ENCODE peak calls at places on chromosome 12, in ten cellular contexts. C is OCI-LY7; W is mesothelial cell of epicardium; J is GM12891; E is esophagus squamous epithelium; P is iPS-NIHi11; B is dorsolateral prefrontal cortex; G is foreskin fibroblast; Q is stimulated activated CD4-positive, alpha-beta T cell treated with anti-CD3 and anti-CD28 coated beads, Interleukin-1b, Interleukin-23, amount 100 ng/mL, for 48 hours; O is epithelial cell of esophagus. R is an unnamed sample.

GRCh38 chr12:34033628-34034296 is 11.5 kb downstream of the ALG10 start:
- DNase-seq in J (no peak), O (peak; percentile 43), G (peak; percentile 55), B (no peak), E (no peak), Q (no peak), C (peak; percentile 51), P (no peak), W (no peak), R (no peak)

GRCh38 chr12:86134571-86134970 is 121.6 kb downstream of the MGAT4C start:
- DNase-seq in W (no peak), B (no peak), O (peak; percentile 62), C (no peak), P (no peak), G (peak; percentile 7), J (no peak), E (no peak), Q (no peak), R (no peak)

GRCh38 chr12:45732250-45732649 is 2.7 kb downstream of the ARID2 start:
- DNase-seq in B (no peak), G (peak; percentile 11), O (peak; percentile 48), P (no peak), W (no peak), J (no peak), C (peak; percentile 66), Q (no peak), E (no peak), R (no peak)

GRCh38 chr12:49796606-49797451 is 31.4 kb downstream of the NCKAP5L start:
- DNase-seq in E (no peak), C (no peak), W (no peak), P (no peak), J (no peak), B (no peak), O (no peak), Q (no peak), G (no peak), R (no peak)

GRCh38 chr12:56867216-56867615 is 67.0 kb downstream of the SDR9C7 start:
- DNase-seq in E (no peak), W (no peak), C (peak; percentile 14), Q (no peak), P (no peak), G (no peak), B (no peak), J (no peak), O (no peak), R (no peak)

GRCh38 chr12:19322376-19322775 is 116.9 kb upstream of the AEBP2 start:
- DNase-seq in W (no peak), O (no peak), P (no peak), C (no peak), B (no peak), J (no peak), Q (no peak), G (no peak), E (no peak), R (no peak)

GRCh38 chr12:10310926-10311705 is 3.4 kb downstream of the KLRD1 start:
- DNase-seq in C (no peak), P (no peak), Q (no peak), B (no peak), J (no peak), G (peak; percentile 8), W (no peak), E (no peak), O (peak; percentile 58), R (no peak)

GRCh38 chr12:51788876-51789275 is 59.6 kb downstream of the FIGNL2 start:
- DNase-seq in B (no peak), C (no peak), E (no peak), G (peak; percentile 82), W (no peak), J (no peak), P (no peak), Q (no peak), O (peak; percentile 63), R (no peak)

GRCh38 chr12:6116481-6117021 is 7.9 kb downstream of the VWF start:
- DNase-seq in B (no peak), W (no peak), E (no peak), O (peak; percentile 41), G (no peak), P (no peak), Q (no peak), C (no peak), J (no peak), R (no peak)

GRCh38 chr12:76685246-76685678 is 78.7 kb upstream of the ZDHHC17 start:
- DNase-seq in B (peak; percentile 47), J (no peak), P (peak; percentile 55), O (no peak), W (no peak), G (peak; percentile 37), E (no peak), Q (no peak), C (no peak), R (no peak)

GRCh38 chr12:57127101-57127709 is 1.1 kb upstream of the LRP1 start:
- DNase-seq in C (peak; percentile 61), B (peak; percentile 54), E (no peak), P (peak; percentile 65), Q (peak; percentile 36), O (peak; percentile 57), G (peak; percentile 74), W (no peak), J (no peak), R (peak; percentile 77)

GRCh38 chr12:45726594-45727300 is 2.8 kb upstream of the ARID2 start:
- DNase-seq in G (peak; percentile 72), C (peak; percentile 36), E (no peak), W (peak; percentile 42), J (no peak), O (peak; percentile 48), Q (peak; percentile 16), P (peak; percentile 27), B (peak; percentile 67), R (peak; percentile 38)

GRCh38 chr12:66131067-66131688 is 628 bp upstream of the LLPH start:
- DNase-seq in B (no peak), E (no peak), C (no peak), Q (no peak), J (no peak), G (no peak), P (no peak), W (no peak), O (no peak), R (no peak)

GRCh38 chr12:6285532-6286306 is 24.8 kb upstream of the PLEKHG6 start:
- DNase-seq in B (no peak), G (peak; percentile 76), W (no peak), Q (no peak), P (no peak), E (no peak), J (no peak), C (no peak), O (peak; percentile 77), R (no peak)

GRCh38 chr12:6186114-6186827 is 13.9 kb upstream of the CD9 start:
- DNase-seq in C (no peak), J (no peak), O (no peak), B (no peak), E (no peak), W (no peak), G (no peak), P (no peak), Q (no peak), R (no peak)

GRCh38 chr12:94504386-94504785 is 44.7 kb upstream of the CEP83 start:
- DNase-seq in B (no peak), J (no peak), O (no peak), P (no peak), E (no peak), W (no peak), G (no peak), C (no peak), Q (no peak), R (no peak)

GRCh38 chr12:14567311-14568195 is at the start of gene PLBD1:
- DNase-seq in W (peak; percentile 31), C (peak; percentile 46), J (peak; percentile 51), P (peak; percentile 81), G (peak; percentile 59), Q (peak; percentile 17), B (no peak), E (no peak), O (peak; percentile 50), R (no peak)

GRCh38 chr12:81229718-81230117 is 151.8 kb downstream of the ACSS3 start:
- DNase-seq in C (no peak), J (no peak), Q (no peak), W (no peak), B (no peak), E (no peak), G (no peak), P (no peak), O (no peak), R (no peak)

GRCh38 chr12:10191865-10192264 is 13.0 kb downstream of the TMEM52B start:
- DNase-seq in W (no peak), G (peak; percentile 64), Q (no peak), E (no peak), C (no peak), P (no peak), O (peak; percentile 87), B (no peak), J (no peak), R (no peak)

GRCh38 chr12:51521554-51522276 is 69.3 kb upstream of the SCN8A start:
- DNase-seq in O (peak; percentile 19), Q (no peak), W (no peak), C (peak; percentile 6), J (no peak), B (no peak), E (no peak), P (no peak), G (peak; percentile 50), R (no peak)

GRCh38 chr12:32134144-32134888 is 27.7 kb downstream of the BICD1 start:
- DNase-seq in G (peak; percentile 74), E (no peak), C (peak; percentile 77), O (peak; percentile 59), W (no peak), J (no peak), B (no peak), P (no peak), Q (peak; percentile 78), R (no peak)

GRCh38 chr12:101018540-101018939 is 191.5 kb downstream of the SLC5A8 start:
- DNase-seq in Q (no peak), C (no peak), J (no peak), W (no peak), E (no peak), O (peak; percentile 97), B (no peak), P (peak; percentile 30), G (peak; percentile 78), R (no peak)

GRCh38 chr12:90013409-90013808 is 304.8 kb upstream of the ATP2B1 start:
- DNase-seq in E (no peak), P (peak; percentile 19), B (no peak), O (no peak), C (peak; percentile 50), J (no peak), G (peak; percentile 39), W (no peak), Q (no peak), R (no peak)

GRCh38 chr12:76470028-76470939 is 89.3 kb downstream of the OSBPL8 start:
- DNase-seq in P (peak; percentile 21), C (no peak), E (no peak), Q (no peak), B (no peak), J (no peak), W (no peak), O (peak; percentile 92), G (peak; percentile 88), R (no peak)

GRCh38 chr12:118420673-118421072 is 44.3 kb downstream of the SUDS3 start:
- DNase-seq in G (no peak), B (no peak), J (no peak), C (no peak), O (no peak), E (no peak), P (no peak), W (no peak), Q (no peak), R (no peak)

GRCh38 chr12:67747869-67748760 is 99.6 kb downstream of the DYRK2 start:
- DNase-seq in P (peak; percentile 17), W (no peak), Q (no peak), B (no peak), E (no peak), O (peak; percentile 27), C (no peak), J (no peak), G (peak; percentile 75), R (no peak)

GRCh38 chr12:131796411-131796736 is 31.8 kb upstream of the MMP17 start:
- DNase-seq in P (no peak), J (no peak), Q (no peak), G (no peak), C (no peak), E (no peak), O (no peak), B (no peak), W (no peak), R (no peak)

GRCh38 chr12:131536766-131537165 is 174.1 kb upstream of the SFSWAP start:
- DNase-seq in G (no peak), C (no peak), J (no peak), P (no peak), W (no peak), Q (no peak), E (no peak), B (no peak), O (no peak), R (no peak)